ENCODE peak calls at places on chromosome 16, in four cellular contexts. J is K562, E is HCT116, D is HepG2. W is an unnamed sample.

GRCh38 chr16:10981697-10982216 is 37.4 kb downstream of the CLEC16A start:
- DNase-seq in J (peak; percentile 27), E (peak; percentile 42), D (peak; percentile 45), W (no peak)

GRCh38 chr16:47815655-47816054 is 340.1 kb downstream of the ABCC12 start:
- DNase-seq in J (no peak), E (no peak), D (no peak), W (no peak)

GRCh38 chr16:31427441-31428276 is 501 bp downstream of the COX6A2 start:
- DNase-seq in J (peak; percentile 85), E (no peak), D (no peak), W (no peak)

GRCh38 chr16:70715860-70716357 is 30.1 kb upstream of the MTSS2 start:
- DNase-seq in J (no peak), E (no peak), D (no peak), W (no peak)

GRCh38 chr16:82699711-82700495 is 73.1 kb downstream of the CDH13 start:
- DNase-seq in J (no peak), E (no peak), D (no peak), W (no peak)

GRCh38 chr16:70788668-70789161 is 12.2 kb downstream of the VAC14 start:
- DNase-seq in J (no peak), E (no peak), D (no peak), W (no peak)

GRCh38 chr16:29840240-29840639 is 20.0 kb downstream of the MVP start:
- DNase-seq in J (no peak), E (no peak), D (no peak), W (no peak)

GRCh38 chr16:19227643-19228042 is 57.9 kb upstream of the CLEC19A start:
- DNase-seq in J (no peak), E (no peak), D (no peak), W (no peak)

GRCh38 chr16:9092282-9092962 is 978 bp downstream of the HAPSTR1 start:
- DNase-seq in J (peak; percentile 42), E (no peak), D (peak; percentile 41), W (peak; percentile 75)

GRCh38 chr16:15811778-15812750 is 44.8 kb downstream of the MYH11 start:
- DNase-seq in J (no peak), E (no peak), D (no peak), W (no peak)

GRCh38 chr16:82638095-82638798 is 11.5 kb downstream of the CDH13 start:
- DNase-seq in J (no peak), E (no peak), D (no peak), W (no peak)

GRCh38 chr16:9141813-9142212 is 50.4 kb downstream of the HAPSTR1 start:
- DNase-seq in J (no peak), E (no peak), D (no peak), W (no peak)

GRCh38 chr16:11253009-11253994 is 2.7 kb downstream of the SOCS1 start:
- DNase-seq in J (no peak), E (no peak), D (no peak), W (no peak)

GRCh38 chr16:78628526-78628925 is 529.1 kb downstream of the WWOX start:
- DNase-seq in J (no peak), E (no peak), D (no peak), W (no peak)

GRCh38 chr16:27486344-27486743 is 63.4 kb downstream of the GTF3C1 start:
- DNase-seq in J (no peak), E (no peak), D (no peak), W (no peak)

GRCh38 chr16:8751481-8752311 is 45.7 kb downstream of the TMEM186 start:
- DNase-seq in J (no peak), E (peak; percentile 12), D (peak; percentile 76), W (peak; percentile 15)

GRCh38 chr16:71972356-71972755 is 27.8 kb downstream of the PKD1L3 start:
- DNase-seq in J (no peak), E (no peak), D (no peak), W (no peak)

GRCh38 chr16:56426585-56426984 is 1.2 kb upstream of the AMFR start:
- DNase-seq in J (no peak), E (no peak), D (no peak), W (no peak)
- TF ChIP-seq RAD21 in J (no peak), E (no peak), D (no peak), W (no peak)

GRCh38 chr16:86383488-86384262 is 126.7 kb upstream of the FOXF1 start:
- DNase-seq in J (peak; percentile 59), E (no peak), D (no peak), W (no peak)
- TF ChIP-seq FOSL1 in J (no peak), E (no peak), D (no peak), W (no peak)

DNA sequence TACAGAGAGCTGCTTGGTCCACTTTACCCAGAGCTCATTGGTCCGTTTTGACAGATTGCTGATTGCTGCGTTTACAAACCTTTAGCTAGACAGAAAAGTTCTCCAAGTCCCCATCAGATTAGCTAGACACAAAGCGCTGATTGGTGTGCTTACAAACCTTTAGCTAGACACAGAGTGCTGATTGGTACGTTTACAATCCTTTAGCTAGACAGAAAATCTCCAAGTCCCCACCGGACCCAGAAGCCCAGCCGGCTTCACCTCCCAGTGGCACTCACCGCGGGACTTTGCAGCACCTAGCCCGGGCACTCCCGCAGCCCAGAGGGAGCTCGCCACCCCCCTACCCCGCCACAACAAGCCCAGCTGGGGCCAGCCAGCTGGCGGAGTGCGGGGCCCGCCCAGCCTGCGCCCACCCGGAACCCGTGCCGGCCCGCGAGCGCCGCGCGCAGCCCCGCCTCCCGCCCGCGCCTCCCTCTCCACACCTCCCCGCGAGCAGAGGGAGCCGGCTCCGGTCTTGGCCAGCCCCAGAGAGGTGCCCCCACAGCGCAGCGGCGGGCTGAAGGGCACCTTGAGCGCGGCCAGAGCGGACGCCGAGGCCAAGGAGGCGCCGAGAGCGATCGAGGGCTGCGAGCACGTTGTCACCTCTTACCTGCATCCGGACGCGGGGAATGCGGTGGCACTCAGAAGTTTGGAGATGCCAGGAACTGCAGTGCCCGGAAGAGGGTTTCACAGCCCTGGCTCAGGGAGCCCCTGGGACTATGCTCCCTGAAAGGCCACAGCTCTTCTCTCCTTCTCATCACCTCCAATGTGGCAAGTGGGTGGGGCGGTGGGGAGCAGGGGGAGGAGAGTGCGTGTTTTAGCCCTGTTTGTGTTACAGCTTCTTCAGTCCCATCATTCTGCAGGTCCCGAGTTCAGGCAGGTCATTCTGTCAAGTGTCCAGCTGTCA is 1504.5 kb downstream of the CDH11 start:
- DNase-seq in J (no peak), E (no peak), D (no peak), W (no peak)
- TF ChIP-seq RAD21 in J (no peak), E (no peak), D (no peak), W (no peak)

DNA sequence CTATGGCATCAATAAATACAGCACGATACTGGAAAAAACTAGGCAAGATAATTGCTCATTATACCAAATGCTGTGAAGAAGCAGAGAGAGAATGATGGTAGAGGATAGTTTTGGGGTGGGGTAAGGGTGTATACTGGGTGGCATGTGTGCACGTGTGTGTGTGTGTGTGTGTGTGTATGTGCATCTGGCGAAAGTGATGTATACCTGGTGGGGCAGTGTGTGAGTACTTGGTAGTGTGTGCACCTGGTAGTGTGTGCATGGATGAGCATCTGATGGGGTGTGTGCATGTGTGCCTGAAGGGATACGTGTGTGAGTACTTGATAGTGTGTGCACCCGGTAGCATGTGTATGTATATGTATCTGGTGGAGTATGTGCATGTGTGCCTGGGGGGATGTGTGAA is 347.3 kb downstream of the CPPED1 start:
- DNase-seq in J (no peak), E (no peak), D (no peak), W (no peak)
- TF ChIP-seq FOSL1 in J (no peak), E (no peak), D (no peak), W (no peak)

GRCh38 chr16:1119129-1119528 is 23.1 kb upstream of the C1QTNF8 start:
- DNase-seq in J (no peak), E (no peak), D (no peak), W (no peak)

GRCh38 chr16:1121009-1121408 is 25.0 kb upstream of the C1QTNF8 start:
- DNase-seq in J (no peak), E (no peak), D (no peak), W (no peak)

GRCh38 chr16:1117926-1118325 is 21.9 kb upstream of the C1QTNF8 start:
- DNase-seq in J (no peak), E (no peak), D (no peak), W (no peak)

GRCh38 chr16:1121601-1122000 is 25.6 kb upstream of the C1QTNF8 start:
- DNase-seq in J (peak; percentile 34), E (no peak), D (no peak), W (no peak)

DNA sequence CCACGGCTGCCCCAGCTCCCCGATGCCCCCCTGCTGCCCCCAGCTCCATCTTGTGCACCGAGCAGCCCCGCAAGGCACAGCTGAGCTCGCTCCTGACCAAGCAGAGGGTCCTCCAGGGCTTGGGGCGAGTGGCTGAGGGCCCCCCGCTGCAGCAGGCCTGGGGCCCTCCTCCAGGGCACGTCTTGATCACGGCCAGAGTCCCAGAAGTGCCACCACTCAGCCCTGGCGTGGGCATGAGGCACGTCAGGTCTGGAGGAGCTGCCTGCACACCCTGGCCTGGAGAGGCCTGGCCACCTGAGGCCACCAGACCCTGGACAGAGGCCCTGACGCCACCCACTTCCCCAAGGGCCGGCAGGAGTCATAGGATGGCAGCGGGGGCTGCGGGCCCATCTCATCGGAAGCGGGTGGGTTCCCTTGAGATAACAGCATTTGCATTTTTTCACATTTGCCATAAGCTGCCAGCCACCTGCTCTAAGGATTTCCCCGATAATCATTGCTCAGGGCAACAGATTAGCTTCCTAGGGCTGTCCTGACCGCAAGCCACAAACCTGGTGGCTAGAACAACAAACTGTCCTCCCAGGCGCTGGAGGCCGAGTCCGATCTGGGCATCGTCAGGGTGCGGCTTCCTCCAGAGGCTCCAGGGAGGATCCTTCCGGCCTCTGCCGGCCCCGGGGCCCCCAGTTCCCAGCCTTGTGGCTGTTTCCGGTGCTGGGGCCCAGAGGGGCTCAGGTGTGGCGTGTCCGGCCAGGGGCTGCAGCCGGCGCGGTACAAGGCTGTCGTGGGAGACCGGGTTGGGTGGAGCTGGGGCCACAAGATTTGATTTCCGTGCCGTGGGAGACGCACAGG is 23.9 kb upstream of the C1QTNF8 start:
- DNase-seq in J (no peak), E (no peak), D (no peak), W (no peak)
- TF ChIP-seq RAD21 in J (no peak), E (no peak), D (no peak), W (no peak)

GRCh38 chr16:57084257-57084770 is 8.1 kb upstream of the CPNE2 start:
- DNase-seq in J (peak; percentile 84), E (peak; percentile 63), D (peak; percentile 54), W (peak; percentile 53)
- TF ChIP-seq FOSL1 in J (no peak), E (no peak), D (no peak), W (no peak)

GRCh38 chr16:69234460-69234859 is 47.5 kb downstream of the SNTB2 start:
- DNase-seq in J (no peak), E (no peak), D (no peak), W (no peak)
- TF ChIP-seq RAD21 in J (no peak), E (no peak), D (no peak), W (no peak)

GRCh38 chr16:57091200-57091989 is 988 bp upstream of the CPNE2 start:
- DNase-seq in J (no peak), E (peak; percentile 32), D (peak; percentile 37), W (peak; percentile 34)
- TF ChIP-seq FOSL1 in J (no peak), E (no peak), D (no peak), W (no peak)

GRCh38 chr16:89720859-89721643 is at the start of the genes VPS9D1 and ZNF276:
- DNase-seq in J (peak; percentile 81), E (peak; percentile 60), D (peak; percentile 65), W (no peak)

GRCh38 chr16:89723279-89724250 is 2.2 kb downstream of the ZNF276 start:
- DNase-seq in J (no peak), E (no peak), D (no peak), W (no peak)

GRCh38 chr16:89722392-89723278 is 1.3 kb downstream of the ZNF276 start:
- DNase-seq in J (no peak), E (peak; percentile 56), D (no peak), W (peak; percentile 62)

GRCh38 chr16:89720520-89720858 is 209 bp downstream of the VPS9D1 start:
- DNase-seq in J (no peak), E (no peak), D (peak; percentile 66), W (peak; percentile 85)

GRCh38 chr16:89721644-89722391 is 481 bp downstream of the ZNF276 start:
- DNase-seq in J (no peak), E (no peak), D (no peak), W (no peak)
- TF ChIP-seq RAD21 in J (no peak), E (no peak), D (peak; percentile 40), W (no peak)